ENCODE peak calls at places on chromosomes 1 and 21, in seven cellular contexts. X, I, Z, N, D, E and A are unnamed samples.

GRCh38 chr1:25117233-25117823 is 115.0 kb downstream of the SYF2 start:
- DNase-seq in Z (no peak), D (no peak), I (peak; percentile 48), E (peak; percentile 60), X (peak; percentile 63), N (peak; percentile 77), A (peak; percentile 54)

GRCh38 chr1:37410815-37411214 is 63.6 kb upstream of the ZC3H12A start:
- DNase-seq in Z (no peak), I (no peak), D (no peak), E (peak; percentile 9), N (peak; percentile 87), X (peak; percentile 62), A (peak; percentile 47)

GRCh38 chr1:1225238-1225845 is 6.5 kb downstream of the SDF4 start:
- DNase-seq in D (no peak), X (no peak), N (no peak), E (no peak), Z (no peak), I (no peak), A (no peak)

GRCh38 chr1:36084502-36085115 is 715 bp downstream of the TEKT2 start:
- DNase-seq in Z (no peak), D (no peak), I (no peak), X (no peak), N (peak; percentile 55), E (no peak), A (no peak)

GRCh38 chr1:169044296-169044695 is 62.2 kb upstream of the ATP1B1 start:
- DNase-seq in Z (no peak), I (no peak), D (peak; percentile 76), N (no peak), X (no peak), E (no peak), A (no peak)

GRCh38 chr1:66575739-66576138 is 41.8 kb downstream of the SGIP1 start:
- DNase-seq in Z (peak; percentile 24), E (peak; percentile 24), N (no peak), D (no peak), X (no peak), I (no peak), A (no peak)

GRCh38 chr1:178938959-178939317 is 68.1 kb upstream of the ANGPTL1 start:
- DNase-seq in Z (no peak), X (no peak), D (no peak), E (no peak), N (peak; percentile 42), I (no peak), A (no peak)

GRCh38 chr1:201307239-201307638 is 23.9 kb downstream of the PKP1 start:
- DNase-seq in N (no peak), D (no peak), X (no peak), Z (no peak), I (no peak), E (no peak), A (no peak)

GRCh38 chr1:165397945-165398344 is 41.4 kb upstream of the LMX1A start:
- DNase-seq in D (no peak), N (no peak), X (no peak), I (no peak), E (no peak), Z (no peak), A (no peak)

GRCh38 chr1:43214465-43215444 is 42.6 kb downstream of the CFAP57 start:
- DNase-seq in N (no peak), D (no peak), I (no peak), X (no peak), Z (no peak), E (peak; percentile 44), A (no peak)

GRCh38 chr1:63087966-63088365 is 234.4 kb upstream of the FOXD3 start:
- DNase-seq in X (peak; percentile 12), D (no peak), E (peak; percentile 18), Z (peak; percentile 71), N (peak; percentile 65), I (no peak), A (no peak)

GRCh38 chr1:103525114-103525606 is 339 bp upstream of the RNPC3 start:
- DNase-seq in N (no peak), I (no peak), E (peak; percentile 48), Z (peak; percentile 58), D (no peak), X (peak; percentile 70), A (peak; percentile 36)

GRCh38 chr1:88302843-88303486 is 381.1 kb upstream of the PKN2 start:
- DNase-seq in Z (no peak), N (no peak), E (peak; percentile 8), D (no peak), X (no peak), I (no peak), A (peak; percentile 46)

GRCh38 chr21:45596704-45597318 is 46.7 kb upstream of the PCBP3 start:
- DNase-seq in I (peak; percentile 48), D (no peak), N (peak; percentile 93), Z (peak; percentile 87), E (peak; percentile 52), X (peak; percentile 88), A (peak; percentile 87)

GRCh38 chr1:27496604-27497155 is 6.7 kb upstream of the WASF2 start:
- DNase-seq in E (no peak), D (no peak), N (peak; percentile 76), X (no peak), Z (no peak), I (no peak), A (no peak)

GRCh38 chr1:156627313-156627880 is 8.2 kb downstream of the HAPLN2 start:
- DNase-seq in E (peak; percentile 58), D (no peak), N (no peak), I (peak; percentile 39), X (peak; percentile 46), Z (peak; percentile 60), A (no peak)

GRCh38 chr1:224267922-224268321 is 62.0 kb downstream of the NVL start:
- DNase-seq in Z (no peak), X (no peak), I (no peak), N (no peak), E (no peak), D (no peak), A (no peak)

GRCh38 chr1:8782001-8782620 is 35.3 kb downstream of the RERE start:
- DNase-seq in Z (no peak), D (no peak), N (peak; percentile 23), I (no peak), E (peak; percentile 34), X (no peak), A (no peak)

GRCh38 chr21:32412998-32413504 is 545 bp downstream of the EVA1C start:
- DNase-seq in I (no peak), D (no peak), Z (no peak), E (no peak), N (no peak), X (no peak), A (no peak)

GRCh38 chr1:156502749-156503671 is 2.4 kb upstream of the MEF2D start:
- DNase-seq in D (no peak), I (peak; percentile 94), X (peak; percentile 49), N (peak; percentile 75), Z (no peak), E (no peak), A (peak; percentile 98)

GRCh38 chr1:86258106-86258505 is 101.5 kb upstream of the COL24A1 start:
- DNase-seq in Z (no peak), D (no peak), I (no peak), N (no peak), E (no peak), X (no peak), A (no peak)

GRCh38 chr1:46364612-46365011 is 24.0 kb downstream of the NSUN4 start:
- DNase-seq in D (no peak), N (no peak), I (no peak), E (no peak), Z (no peak), X (no peak), A (no peak)
- TF ChIP-seq JUND in D (no peak), N (no peak), I (no peak), E (no peak), Z (peak; percentile 40), X (no peak), A (no peak)

GRCh38 chr1:147151244-147151643 is 21.0 kb downstream of the PRKAB2 start:
- DNase-seq in Z (no peak), D (no peak), I (no peak), X (no peak), E (no peak), N (no peak), A (no peak)

GRCh38 chr1:147156643-147157042 is 15.6 kb downstream of the PRKAB2 start:
- DNase-seq in X (no peak), Z (no peak), I (no peak), E (no peak), N (no peak), D (no peak), A (peak; percentile 38)

GRCh38 chr1:147152772-147153171 is 19.5 kb downstream of the PRKAB2 start:
- DNase-seq in E (no peak), I (no peak), Z (no peak), N (no peak), X (no peak), D (no peak), A (no peak)
- TF ChIP-seq JUND in E (no peak), I (no peak), Z (no peak), N (no peak), X (no peak), D (no peak), A (no peak)

GRCh38 chr21:44442266-44443125 is 12.8 kb upstream of the LRRC3 start:
- DNase-seq in X (no peak), I (no peak), Z (no peak), D (no peak), N (no peak), E (no peak), A (no peak)

GRCh38 chr21:44445413-44445812 is 9.9 kb upstream of the LRRC3 start:
- DNase-seq in N (no peak), Z (no peak), E (no peak), D (no peak), I (no peak), X (no peak), A (no peak)

GRCh38 chr21:44443291-44443890 is 11.9 kb upstream of the LRRC3 start:
- DNase-seq in X (no peak), Z (no peak), E (no peak), D (no peak), I (no peak), N (no peak), A (no peak)

GRCh38 chr21:44443891-44444285 is 11.4 kb upstream of the LRRC3 start:
- DNase-seq in E (no peak), X (no peak), Z (no peak), D (no peak), I (no peak), N (no peak), A (no peak)

GRCh38 chr21:44444286-44444931 is 10.9 kb upstream of the LRRC3 start:
- DNase-seq in Z (no peak), E (peak; percentile 66), X (peak; percentile 44), I (peak; percentile 36), N (peak; percentile 85), D (no peak), A (no peak)
- TF ChIP-seq JUND in Z (no peak), E (no peak), X (no peak), I (no peak), N (no peak), D (no peak), A (no peak)

GRCh38 chr1:4778056-4778455 is 123.6 kb downstream of the AJAP1 start:
- DNase-seq in X (peak; percentile 31), Z (peak; percentile 69), I (no peak), E (no peak), D (no peak), N (peak; percentile 58), A (no peak)
- TF ChIP-seq JUND in X (no peak), Z (no peak), I (no peak), E (no peak), D (no peak), N (no peak), A (no peak)